ENCODE peak calls at places on chromosome 6, in four cellular contexts. E, Y, Z and D are unnamed samples.

GRCh38 chr6:121951918-121952379 is 447.5 kb upstream of the HSF2 start:
- DNase-seq in E (no peak), Y (no peak), Z (no peak), D (no peak)

GRCh38 chr6:157380779-157381561 is at the start of gene ZDHHC14:
- DNase-seq in E (peak), Y (peak), Z (peak), D (peak)

GRCh38 chr6:110897433-110897832 is 22.8 kb downstream of the AMD1 start:
- DNase-seq in E (no peak), Y (no peak), Z (no peak), D (no peak)

GRCh38 chr6:5995705-5996686 is 10.7 kb downstream of the NRN1 start:
- DNase-seq in E (peak), Y (no peak), Z (peak), D (peak)

GRCh38 chr6:158752613-158753012 is 66.6 kb downstream of the EZR start:
- DNase-seq in E (no peak), Y (no peak), Z (no peak), D (no peak)

GRCh38 chr6:130713144-130713543 is 114.1 kb upstream of the SMLR1 start:
- DNase-seq in E (peak), Y (peak), Z (peak), D (peak)

GRCh38 chr6:11798538-11798937 is 19.9 kb upstream of the ADTRP start:
- DNase-seq in E (no peak), Y (no peak), Z (no peak), D (no peak)

GRCh38 chr6:30556714-30556963 is 350 bp upstream of the GNL1 start:
- DNase-seq in E (peak), Y (no peak), Z (no peak), D (peak)

GRCh38 chr6:36073587-36073986 is 46.0 kb downstream of the MAPK14 start:
- DNase-seq in E (no peak), Y (no peak), Z (no peak), D (no peak)

GRCh38 chr6:27605401-27606342 is 132.8 kb upstream of the ZNF184 start:
- DNase-seq in E (peak), Y (peak), Z (peak), D (peak)

GRCh38 chr6:17269840-17270239 is 11.3 kb upstream of the RBM24 start:
- DNase-seq in E (peak), Y (no peak), Z (peak), D (no peak)

GRCh38 chr6:125598422-125598821 is 151.0 kb upstream of the HEY2 start:
- DNase-seq in E (peak), Y (no peak), Z (peak), D (no peak)

GRCh38 chr6:108948252-108948651 is 100.0 kb downstream of the ARMC2 start:
- DNase-seq in E (no peak), Y (no peak), Z (no peak), D (no peak)

GRCh38 chr6:90436403-90436802 is 139.8 kb upstream of the BACH2 start:
- DNase-seq in E (no peak), Y (no peak), Z (no peak), D (no peak)

GRCh38 chr6:117317261-117317660 is 51.9 kb downstream of the VGLL2 start:
- DNase-seq in E (peak), Y (no peak), Z (no peak), D (no peak)

GRCh38 chr6:105868823-105869460 is 217.2 kb upstream of the PRDM1 start:
- DNase-seq in E (no peak), Y (no peak), Z (no peak), D (no peak)
- H2BK120ac ChIP-seq in E (no peak), Y (no peak), Z (no peak), D (no peak)

GRCh38 chr6:75601608-75602163 is at the start of gene SENP6:
- DNase-seq in E (peak), Y (peak), Z (peak), D (peak)

GRCh38 chr6:75602164-75602896 is 650 bp downstream of the SENP6 start:
- DNase-seq in E (peak), Y (no peak), Z (peak), D (peak)

GRCh38 chr6:75604294-75604693 is 2.6 kb downstream of the SENP6 start:
- DNase-seq in E (no peak), Y (no peak), Z (no peak), D (no peak)

GRCh38 chr6:75600694-75601265 is 900 bp upstream of the SENP6 start:
- DNase-seq in E (no peak), Y (no peak), Z (no peak), D (no peak)

DNA sequence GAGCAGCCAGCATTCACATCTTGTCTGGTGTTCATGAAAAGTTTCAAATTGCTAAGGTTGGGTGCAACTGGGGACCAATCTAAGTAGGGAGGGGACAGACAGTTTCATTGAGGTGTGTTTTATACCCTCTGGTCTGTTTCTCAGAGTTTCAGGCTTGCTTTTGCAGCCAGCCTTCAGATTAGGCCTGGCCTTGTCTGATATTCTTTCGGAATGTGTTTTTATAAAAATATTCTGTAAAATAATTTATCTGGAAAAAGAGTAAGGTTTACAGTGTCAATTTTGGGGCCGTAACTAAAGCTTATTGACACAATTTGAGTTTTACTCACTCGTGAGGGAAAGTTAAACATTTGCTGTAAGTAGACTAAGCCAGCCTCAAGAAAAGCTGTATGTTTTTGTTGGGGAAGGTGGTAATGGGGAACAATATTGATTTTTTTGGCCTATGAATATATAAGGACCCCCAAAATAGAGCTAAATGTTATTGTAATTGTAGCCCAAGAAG is 1.3 kb downstream of the SENP6 start:
- DNase-seq in E (no peak), Y (no peak), Z (no peak), D (no peak)
- H2BK120ac ChIP-seq in E (no peak), Y (peak), Z (peak), D (peak)

GRCh38 chr6:142411145-142411544 is 109.3 kb downstream of the ADGRG6 start:
- DNase-seq in E (no peak), Y (no peak), Z (no peak), D (no peak)
- H2BK120ac ChIP-seq in E (no peak), Y (no peak), Z (no peak), D (no peak)

DNA sequence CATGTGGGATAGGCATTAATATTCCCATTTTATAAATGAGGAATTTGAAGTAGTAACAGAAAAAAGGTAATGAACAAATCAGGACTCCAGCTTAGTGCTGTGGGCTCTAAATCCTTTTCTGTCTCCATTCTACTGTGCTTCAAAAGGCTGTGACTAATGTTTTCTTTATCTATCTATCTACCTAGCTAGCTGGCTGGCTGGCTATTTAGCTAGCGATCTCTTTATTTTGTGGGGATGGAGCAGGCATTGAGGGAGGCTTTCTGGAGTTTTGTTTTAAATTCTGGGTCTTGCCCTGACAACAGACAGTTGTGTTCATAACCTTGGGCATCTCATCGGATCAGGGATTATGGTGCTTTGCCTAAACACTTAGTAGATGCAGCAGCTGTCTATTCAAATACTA is 139.2 kb downstream of the SOX4 start:
- DNase-seq in E (no peak), Y (no peak), Z (no peak), D (no peak)
- H2BK120ac ChIP-seq in E (no peak), Y (no peak), Z (no peak), D (no peak)

GRCh38 chr6:146526192-146526591 is 17.4 kb upstream of the RAB32 start:
- DNase-seq in E (peak), Y (no peak), Z (no peak), D (no peak)
- H2BK120ac ChIP-seq in E (no peak), Y (no peak), Z (no peak), D (no peak)

GRCh38 chr6:132060591-132060990 is 109.4 kb upstream of the CCN2 start:
- DNase-seq in E (no peak), Y (no peak), Z (no peak), D (no peak)

GRCh38 chr6:132063204-132063603 is 112.0 kb upstream of the CCN2 start:
- DNase-seq in E (no peak), Y (no peak), Z (no peak), D (no peak)

GRCh38 chr6:132062626-132063025 is 111.5 kb upstream of the CCN2 start:
- DNase-seq in E (no peak), Y (no peak), Z (no peak), D (no peak)

GRCh38 chr6:132061381-132061780 is 110.2 kb upstream of the CCN2 start:
- DNase-seq in E (no peak), Y (no peak), Z (no peak), D (no peak)

DNA sequence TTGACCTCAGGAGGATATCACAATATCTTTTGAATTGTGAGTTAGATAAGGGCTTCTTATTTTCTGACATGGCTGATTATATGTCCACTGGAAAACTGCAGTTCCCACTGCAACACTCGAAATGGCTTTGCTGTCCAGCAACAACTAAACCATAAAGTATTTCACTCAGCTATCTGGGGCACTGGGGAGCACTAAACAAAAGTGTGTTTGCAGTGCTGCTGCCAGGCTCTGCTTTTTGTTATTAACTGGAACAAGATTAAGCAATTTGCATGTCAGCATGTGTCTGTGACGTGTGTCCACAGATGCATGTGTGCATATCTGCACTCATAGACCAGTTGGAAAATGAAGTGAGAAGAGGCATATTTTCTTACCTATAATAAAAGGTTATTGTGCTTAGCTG is 107.8 kb upstream of the CCN2 start:
- DNase-seq in E (no peak), Y (no peak), Z (no peak), D (no peak)
- H2BK120ac ChIP-seq in E (no peak), Y (no peak), Z (no peak), D (no peak)